ENCODE peak calls at places on chromosomes 6 and 20, in six cellular contexts. T is psoas muscle, G is lung, O is GM23338, A is hepatocyte, N is H1. Q is an unnamed sample.
A peak's percentile ranks its signal among the peaks of the same experiment; 100 is the strongest.

GRCh38 chr6:112357801-112358200 is 10.7 kb downstream of the RFPL4B start:
- DNase-seq in N (no peak), T (no peak), O (no peak), G (no peak), A (no peak), Q (no peak)

GRCh38 chr6:43277083-43277642 is 20.9 kb upstream of the SLC22A7 start:
- DNase-seq in O (no peak), G (no peak), N (no peak), T (no peak), A (no peak), Q (no peak)

GRCh38 chr6:42368156-42368555 is 83.6 kb downstream of the TRERF1 start:
- DNase-seq in T (no peak), O (no peak), A (no peak), G (no peak), N (no peak), Q (no peak)

GRCh38 chr6:148448371-148449010 is 105.9 kb downstream of the SASH1 start:
- DNase-seq in T (no peak), N (no peak), A (no peak), G (no peak), O (no peak), Q (no peak)

GRCh38 chr6:17178301-17178700 is 76.5 kb downstream of the STMND1 start:
- DNase-seq in T (no peak), N (no peak), A (no peak), O (no peak), G (no peak), Q (no peak)

GRCh38 chr6:36651659-36652379 is 26.7 kb upstream of the CDKN1A start:
- DNase-seq in G (no peak), N (no peak), O (no peak), T (no peak), A (no peak), Q (no peak)

GRCh38 chr6:26195924-26196845 is 109.0 kb downstream of the HFE start:
- DNase-seq in O (no peak), A (no peak), T (no peak), G (no peak), N (no peak), Q (no peak)

GRCh38 chr20:7333846-7334245 is 566.4 kb downstream of the BMP2 start:
- DNase-seq in G (no peak), T (no peak), N (no peak), O (no peak), A (no peak), Q (no peak)

GRCh38 chr20:22684072-22684762 is 99.8 kb upstream of the FOXA2 start:
- DNase-seq in A (peak; percentile 86), G (peak; percentile 77), O (peak; percentile 90), T (peak; percentile 37), N (peak; percentile 83), Q (peak; percentile 48)

GRCh38 chr6:20652691-20653479 is 118.6 kb downstream of the CDKAL1 start:
- DNase-seq in A (peak; percentile 12), G (no peak), N (no peak), T (no peak), O (no peak), Q (no peak)

GRCh38 chr6:52617087-52617486 is 40.2 kb upstream of the TRAM2 start:
- DNase-seq in A (no peak), G (no peak), N (no peak), O (no peak), T (no peak), Q (no peak)

GRCh38 chr6:1164600-1164999 is 147.3 kb upstream of the FOXQ1 start:
- DNase-seq in O (no peak), T (no peak), G (no peak), A (no peak), N (no peak), Q (no peak)

GRCh38 chr20:63740070-63740500 is 509 bp downstream of the SLC2A4RG start:
- DNase-seq in T (no peak), O (peak; percentile 56), G (no peak), A (peak; percentile 86), N (peak; percentile 57), Q (peak; percentile 65)

GRCh38 chr6:106799008-106799952 is 169.9 kb downstream of the QRSL1 start:
- DNase-seq in T (no peak), O (no peak), G (no peak), A (peak; percentile 35), N (no peak), Q (no peak)

GRCh38 chr6:64266351-64266821 is 630.8 kb downstream of the PHF3 start:
- DNase-seq in A (no peak), G (no peak), O (no peak), N (no peak), T (no peak), Q (no peak)

GRCh38 chr20:53826597-53827291 is 233.1 kb upstream of the ZNF217 start:
- DNase-seq in N (no peak), T (no peak), A (peak; percentile 22), G (no peak), O (no peak), Q (no peak)

GRCh38 chr6:139290787-139291294 is 957 bp downstream of the TXLNB start:
- DNase-seq in N (no peak), T (no peak), G (no peak), O (no peak), A (no peak), Q (no peak)

GRCh38 chr6:30682181-30683117 is 4.0 kb downstream of the PPP1R18 start:
- DNase-seq in A (peak; percentile 76), G (peak; percentile 85), O (peak; percentile 50), N (no peak), T (peak; percentile 84), Q (peak; percentile 82)

GRCh38 chr6:114169763-114170162 is 173.1 kb downstream of the HS3ST5 start:
- DNase-seq in T (no peak), N (no peak), G (no peak), A (no peak), O (no peak), Q (no peak)

GRCh38 chr6:118100763-118101162 is 193.7 kb downstream of the SLC35F1 start:
- DNase-seq in N (no peak), G (no peak), T (no peak), A (no peak), O (peak; percentile 20), Q (no peak)

GRCh38 chr6:157380779-157381561 is at the start of gene ZDHHC14:
- DNase-seq in O (peak; percentile 57), A (peak; percentile 93), T (peak; percentile 92), N (peak; percentile 73), G (peak; percentile 90), Q (peak; percentile 90)

GRCh38 chr20:50191065-50191565 is 485 bp downstream of the CEBPB start:
- DNase-seq in A (peak; percentile 76), G (no peak), O (peak; percentile 28), T (peak; percentile 74), N (peak; percentile 68), Q (peak; percentile 75)

GRCh38 chr20:50192364-50193168 is 1.9 kb downstream of the CEBPB start:
- DNase-seq in A (peak; percentile 93), G (peak; percentile 90), N (peak; percentile 67), T (peak; percentile 89), O (peak; percentile 88), Q (peak; percentile 77)

GRCh38 chr20:50193169-50193850 is 2.7 kb downstream of the CEBPB start:
- DNase-seq in T (no peak), O (no peak), A (peak; percentile 28), G (no peak), N (no peak), Q (no peak)

GRCh38 chr20:50190251-50191064 is at the start of gene CEBPB:
- DNase-seq in O (peak; percentile 95), N (peak; percentile 98), T (peak; percentile 92), A (peak; percentile 95), G (peak; percentile 90), Q (peak; percentile 89)

DNA sequence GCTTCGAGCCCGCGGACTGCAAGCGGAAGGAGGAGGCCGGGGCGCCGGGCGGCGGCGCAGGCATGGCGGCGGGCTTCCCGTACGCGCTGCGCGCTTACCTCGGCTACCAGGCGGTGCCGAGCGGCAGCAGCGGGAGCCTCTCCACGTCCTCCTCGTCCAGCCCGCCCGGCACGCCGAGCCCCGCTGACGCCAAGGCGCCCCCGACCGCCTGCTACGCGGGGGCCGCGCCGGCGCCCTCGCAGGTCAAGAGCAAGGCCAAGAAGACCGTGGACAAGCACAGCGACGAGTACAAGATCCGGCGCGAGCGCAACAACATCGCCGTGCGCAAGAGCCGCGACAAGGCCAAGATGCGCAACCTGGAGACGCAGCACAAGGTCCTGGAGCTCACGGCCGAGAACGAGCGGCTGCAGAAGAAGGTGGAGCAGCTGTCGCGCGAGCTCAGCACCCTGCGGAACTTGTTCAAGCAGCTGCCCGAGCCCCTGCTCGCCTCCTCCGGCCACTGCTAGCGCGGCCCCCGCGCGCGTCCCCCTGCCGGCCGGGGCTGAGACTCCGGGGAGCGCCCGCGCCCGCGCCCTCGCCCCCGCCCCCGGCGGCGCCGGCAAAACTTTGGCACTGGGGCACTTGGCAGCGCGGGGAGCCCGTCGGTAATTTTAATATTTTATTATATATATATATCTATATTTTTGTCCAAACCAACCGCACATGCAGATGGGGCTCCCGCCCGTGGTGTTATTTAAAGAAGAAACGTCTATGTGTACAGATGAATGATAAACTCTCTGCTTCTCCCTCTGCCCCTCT is 1.1 kb downstream of the CEBPB start:
- DNase-seq in N (peak; percentile 76), T (peak; percentile 53), O (peak; percentile 78), A (peak; percentile 77), G (no peak), Q (no peak)
- TF ChIP-seq CTCF in N (peak; percentile 50), T (peak; percentile 54), O (peak; percentile 8), A (peak; percentile 29), G (no peak), Q (peak; percentile 30)

GRCh38 chr6:125793280-125793679 is 2.5 kb downstream of the NCOA7 start:
- DNase-seq in N (no peak), A (no peak), T (no peak), G (no peak), O (peak; percentile 56), Q (peak; percentile 28)

GRCh38 chr6:125792680-125793079 is 1.9 kb downstream of the NCOA7 start:
- DNase-seq in O (no peak), T (no peak), A (no peak), G (no peak), N (no peak), Q (no peak)

GRCh38 chr6:125793863-125794262 is 3.1 kb downstream of the NCOA7 start:
- DNase-seq in A (no peak), G (no peak), T (no peak), N (no peak), O (no peak), Q (no peak)

GRCh38 chr6:125795301-125795700 is 4.5 kb downstream of the NCOA7 start:
- DNase-seq in N (no peak), A (no peak), T (no peak), O (no peak), G (no peak), Q (no peak)

GRCh38 chr6:125794342-125795137 is 3.8 kb downstream of the NCOA7 start:
- DNase-seq in A (no peak), T (no peak), O (no peak), G (no peak), N (no peak), Q (no peak)
- H3K4me1 ChIP-seq in A (peaks cover 12% of the 10 kb centered on the region), T (peaks cover 9% of the 10 kb centered on the region), O (peaks cover 13% of the 10 kb centered on the region), G (peaks cover 2% of the 10 kb centered on the region), N (no peaks in the 10 kb centered on the region), Q (peaks cover 5% of the 10 kb centered on the region)

DNA sequence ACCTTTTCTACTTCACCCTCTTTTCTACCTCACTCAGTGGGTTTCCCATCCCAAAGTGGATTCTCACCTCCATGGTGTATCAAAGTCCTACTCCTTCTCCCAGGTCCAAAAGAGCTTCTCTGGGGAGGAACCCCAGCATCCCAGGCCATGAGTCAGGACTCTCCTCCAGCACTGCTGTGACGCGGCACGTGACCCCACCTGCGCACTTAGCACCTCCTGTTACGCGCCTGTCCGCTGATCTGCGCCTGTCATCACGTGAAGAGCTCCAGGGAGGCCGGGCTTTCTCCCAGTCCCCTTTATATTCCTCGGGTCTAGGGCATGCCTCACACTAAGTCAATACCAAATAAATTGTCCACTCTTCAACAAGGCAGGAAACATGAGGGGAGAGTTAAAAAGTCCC is 226.9 kb upstream of the QKI start:
- DNase-seq in T (no peak), N (no peak), O (no peak), G (no peak), A (no peak), Q (no peak)
- H3K4me3 ChIP-seq in T (no peak overlapping the region), N (no peak overlapping the region), O (no peak overlapping the region), G (no peak overlapping the region), A (no peak overlapping the region), Q (no peak overlapping the region)

GRCh38 chr20:15859061-15859460 is 714.2 kb downstream of the KIF16B start:
- DNase-seq in T (no peak), A (no peak), O (no peak), N (no peak), G (no peak), Q (no peak)
- TF ChIP-seq CTCF in T (no peak), A (no peak), O (no peak), N (no peak), G (no peak), Q (no peak)

Q was measured in heart right ventricle.